ENCODE peak calls at places on chromosomes 1 and 21, in nine cellular contexts. One of them, this sample, is unnamed.
A peak's percentile ranks its signal among the peaks of the same experiment; 100 is the strongest.

GRCh38 chr1:116134178-116134773 is 23.1 kb downstream of the MAB21L3 start:
- DNase-seq in HCT116: peak; percentile 21
- DNase-seq in GM23338: no peak
- DNase-seq in A549: peak; percentile 13
- DNase-seq in Panc1: no peak
- DNase-seq in HepG2: no peak
- DNase-seq in K562: no peak
- DNase-seq in GM12878: no peak
- DNase-seq in HL-60: no peak
- DNase-seq in this sample: no peak

GRCh38 chr1:147496571-147496970 is 44.7 kb upstream of the BCL9 start:
- DNase-seq in HCT116: peak; percentile 19
- DNase-seq in GM23338: peak; percentile 62
- DNase-seq in A549: peak; percentile 24
- DNase-seq in Panc1: no peak
- DNase-seq in HepG2: peak; percentile 6
- DNase-seq in K562: peak; percentile 28
- DNase-seq in GM12878: no peak
- DNase-seq in HL-60: no peak
- DNase-seq in this sample: peak; percentile 44

GRCh38 chr1:87712261-87712674 is 383.6 kb downstream of the LMO4 start:
- DNase-seq in HCT116: peak; percentile 15
- DNase-seq in GM23338: no peak
- DNase-seq in A549: no peak
- DNase-seq in Panc1: no peak
- DNase-seq in HepG2: no peak
- DNase-seq in K562: no peak
- DNase-seq in GM12878: no peak
- DNase-seq in HL-60: no peak
- DNase-seq in this sample: no peak

GRCh38 chr1:66330711-66331110 is 203.2 kb upstream of the SGIP1 start:
- DNase-seq in HCT116: no peak
- DNase-seq in GM23338: no peak
- DNase-seq in A549: no peak
- DNase-seq in Panc1: no peak
- DNase-seq in HepG2: no peak
- DNase-seq in K562: no peak
- DNase-seq in GM12878: no peak
- DNase-seq in HL-60: no peak
- DNase-seq in this sample: no peak

GRCh38 chr21:26385721-26386120 is 187.4 kb downstream of the CYYR1 start:
- DNase-seq in HCT116: no peak
- DNase-seq in GM23338: no peak
- DNase-seq in A549: no peak
- DNase-seq in Panc1: no peak
- DNase-seq in HepG2: no peak
- DNase-seq in K562: no peak
- DNase-seq in GM12878: no peak
- DNase-seq in HL-60: peak; percentile 29
- DNase-seq in this sample: no peak

GRCh38 chr21:38806153-38806941 is 618 bp downstream of the ETS2 start:
- DNase-seq in HCT116: no peak
- DNase-seq in GM23338: peak; percentile 54
- DNase-seq in A549: no peak
- DNase-seq in Panc1: no peak
- DNase-seq in HepG2: no peak
- DNase-seq in K562: no peak
- DNase-seq in GM12878: no peak
- DNase-seq in HL-60: no peak
- DNase-seq in this sample: peak; percentile 74

GRCh38 chr1:219085082-219085481 is 88.6 kb upstream of the LYPLAL1 start:
- DNase-seq in HCT116: no peak
- DNase-seq in GM23338: no peak
- DNase-seq in A549: no peak
- DNase-seq in Panc1: no peak
- DNase-seq in HepG2: no peak
- DNase-seq in K562: no peak
- DNase-seq in GM12878: no peak
- DNase-seq in HL-60: no peak
- DNase-seq in this sample: no peak

GRCh38 chr1:24739241-24739640 is 6.0 kb upstream of the CLIC4 start:
- DNase-seq in HCT116: no peak
- DNase-seq in GM23338: no peak
- DNase-seq in A549: no peak
- DNase-seq in Panc1: no peak
- DNase-seq in HepG2: no peak
- DNase-seq in K562: no peak
- DNase-seq in GM12878: no peak
- DNase-seq in HL-60: no peak
- DNase-seq in this sample: no peak

GRCh38 chr1:56094168-56094567 is 485.2 kb downstream of the PLPP3 start:
- DNase-seq in HCT116: no peak
- DNase-seq in GM23338: no peak
- DNase-seq in A549: no peak
- DNase-seq in Panc1: no peak
- DNase-seq in HepG2: no peak
- DNase-seq in K562: no peak
- DNase-seq in GM12878: no peak
- DNase-seq in HL-60: no peak
- DNase-seq in this sample: peak; percentile 65

GRCh38 chr1:32622806-32623694 is 27.3 kb downstream of the ZBTB8OS start:
- DNase-seq in HCT116: no peak
- DNase-seq in GM23338: no peak
- DNase-seq in A549: no peak
- DNase-seq in Panc1: no peak
- DNase-seq in HepG2: no peak
- DNase-seq in K562: no peak
- DNase-seq in GM12878: no peak
- DNase-seq in HL-60: no peak
- DNase-seq in this sample: no peak

GRCh38 chr1:19385869-19386591 is 73.9 kb downstream of the SLC66A1 start:
- DNase-seq in HCT116: no peak
- DNase-seq in GM23338: no peak
- DNase-seq in A549: no peak
- DNase-seq in Panc1: no peak
- DNase-seq in HepG2: peak; percentile 78
- DNase-seq in K562: no peak
- DNase-seq in GM12878: no peak
- DNase-seq in HL-60: no peak
- DNase-seq in this sample: no peak

GRCh38 chr1:207459008-207459407 is 4.9 kb downstream of the CR2 start:
- DNase-seq in HCT116: no peak
- DNase-seq in GM23338: no peak
- DNase-seq in A549: no peak
- DNase-seq in Panc1: no peak
- DNase-seq in HepG2: no peak
- DNase-seq in K562: no peak
- DNase-seq in GM12878: no peak
- DNase-seq in HL-60: no peak
- DNase-seq in this sample: no peak

GRCh38 chr1:186418503-186418902 is 42.4 kb downstream of the PDC start:
- DNase-seq in HCT116: no peak
- DNase-seq in GM23338: no peak
- DNase-seq in A549: no peak
- DNase-seq in Panc1: no peak
- DNase-seq in HepG2: no peak
- DNase-seq in K562: no peak
- DNase-seq in GM12878: no peak
- DNase-seq in HL-60: no peak
- DNase-seq in this sample: no peak

GRCh38 chr1:17197696-17198095 is 7.2 kb upstream of the PADI1 start:
- DNase-seq in HCT116: no peak
- DNase-seq in GM23338: no peak
- DNase-seq in A549: no peak
- DNase-seq in Panc1: no peak
- DNase-seq in HepG2: no peak
- DNase-seq in K562: no peak
- DNase-seq in GM12878: no peak
- DNase-seq in HL-60: no peak
- DNase-seq in this sample: no peak

GRCh38 chr1:195577748-195578147 is 1030.5 kb downstream of the KCNT2 start:
- DNase-seq in HCT116: no peak
- DNase-seq in GM23338: no peak
- DNase-seq in A549: no peak
- DNase-seq in Panc1: no peak
- DNase-seq in HepG2: no peak
- DNase-seq in K562: no peak
- DNase-seq in GM12878: no peak
- DNase-seq in HL-60: no peak
- DNase-seq in this sample: no peak

GRCh38 chr1:233289676-233290075 is 5.8 kb downstream of the PCNX2 start:
- DNase-seq in HCT116: no peak
- DNase-seq in GM23338: peak; percentile 87
- DNase-seq in A549: no peak
- DNase-seq in Panc1: no peak
- DNase-seq in HepG2: no peak
- DNase-seq in K562: no peak
- DNase-seq in GM12878: no peak
- DNase-seq in HL-60: no peak
- DNase-seq in this sample: no peak

GRCh38 chr1:145918144-145918991 is at the start of gene PEX11B:
- DNase-seq in HCT116: peak; percentile 75
- DNase-seq in GM23338: peak; percentile 94
- DNase-seq in A549: peak; percentile 87
- DNase-seq in Panc1: peak; percentile 78
- DNase-seq in HepG2: peak; percentile 70
- DNase-seq in K562: peak; percentile 85
- DNase-seq in GM12878: peak; percentile 75
- DNase-seq in HL-60: peak; percentile 91
- DNase-seq in this sample: peak; percentile 90

GRCh38 chr1:119675349-119676343 is 27.6 kb upstream of the ZNF697 start:
- DNase-seq in HCT116: peak; percentile 85
- DNase-seq in GM23338: peak; percentile 97
- DNase-seq in A549: peak; percentile 58
- DNase-seq in Panc1: peak; percentile 73
- DNase-seq in HepG2: peak; percentile 82
- DNase-seq in K562: peak; percentile 85
- DNase-seq in GM12878: peak; percentile 42
- DNase-seq in HL-60: peak; percentile 36
- DNase-seq in this sample: peak; percentile 78

GRCh38 chr1:82323144-82323543 is 522.4 kb downstream of the ADGRL2 start:
- DNase-seq in HCT116: no peak
- DNase-seq in GM23338: no peak
- DNase-seq in A549: no peak
- DNase-seq in Panc1: no peak
- DNase-seq in HepG2: no peak
- DNase-seq in K562: no peak
- DNase-seq in GM12878: no peak
- DNase-seq in HL-60: no peak
- DNase-seq in this sample: no peak

DNA sequence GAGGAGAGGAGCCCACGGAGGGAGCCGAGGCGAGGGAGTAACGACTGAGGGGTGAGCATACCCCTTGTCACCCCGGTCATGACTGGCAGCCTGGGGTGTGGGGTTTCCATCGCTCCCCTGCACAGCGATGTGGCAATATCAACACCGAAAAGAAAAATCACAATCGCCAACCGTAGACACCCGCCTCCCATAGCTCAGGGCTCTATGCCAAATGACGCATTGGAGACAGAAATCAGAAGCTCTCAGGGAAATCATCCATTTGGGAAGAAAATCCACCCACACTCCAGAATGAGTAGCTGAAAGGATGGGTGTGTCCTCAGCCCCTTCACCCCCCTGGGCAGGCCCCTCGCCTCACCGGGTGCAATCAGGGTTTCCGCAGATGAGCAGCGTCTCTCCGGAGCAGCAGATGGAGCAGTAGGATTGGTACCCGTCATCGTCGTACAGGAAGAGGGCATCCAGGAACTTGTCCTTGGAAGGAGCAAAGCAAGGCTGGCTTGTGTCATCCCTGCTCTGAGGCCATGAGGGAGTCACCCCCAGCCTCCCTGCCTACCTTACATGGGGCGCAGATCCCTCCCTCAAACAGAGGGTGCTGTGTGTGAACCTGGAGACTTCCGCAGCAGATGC is 2.5 kb downstream of the DNMT3L start:
- DNase-seq in HCT116: no peak
- DNase-seq in GM23338: no peak
- DNase-seq in A549: no peak
- DNase-seq in Panc1: no peak
- DNase-seq in HepG2: no peak
- DNase-seq in K562: no peak
- DNase-seq in GM12878: no peak
- DNase-seq in HL-60: no peak
- DNase-seq in this sample: no peak
- TF ChIP-seq REST in HCT116: no peak
- TF ChIP-seq REST in GM23338: no peak
- TF ChIP-seq REST in A549: no peak
- TF ChIP-seq REST in Panc1: no peak
- TF ChIP-seq REST in HepG2: no peak
- TF ChIP-seq REST in K562: no peak
- TF ChIP-seq REST in GM12878: no peak
- TF ChIP-seq REST in HL-60: no peak
- TF ChIP-seq REST in this sample: no peak

DNA sequence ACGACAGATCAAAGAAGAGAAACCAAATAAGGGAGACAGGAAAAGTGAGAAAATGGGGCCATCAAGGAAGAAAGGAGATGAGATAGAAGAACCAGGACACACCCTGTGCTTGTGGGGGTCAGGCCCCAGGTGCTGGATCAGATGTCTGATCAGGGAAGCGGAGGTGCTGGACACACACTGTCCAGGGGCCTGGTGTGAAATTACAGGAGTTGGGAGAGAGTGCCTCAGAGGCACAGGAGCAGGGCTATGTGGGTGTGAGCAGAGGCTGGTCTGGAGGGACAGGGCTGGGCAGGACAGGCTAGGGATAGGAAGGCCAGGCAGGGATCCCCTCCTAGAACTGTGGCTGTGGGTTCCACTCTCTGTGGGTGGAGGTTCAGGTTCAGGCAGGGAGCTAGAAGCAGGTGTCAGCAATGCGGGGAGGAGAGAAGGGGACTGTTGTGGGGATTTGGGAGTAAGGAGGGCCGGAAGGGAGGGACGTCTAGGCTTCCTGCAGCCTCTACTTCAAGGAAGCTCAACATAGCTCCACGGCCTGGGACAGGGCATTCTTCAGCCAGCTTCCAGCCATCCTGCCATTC is 8.4 kb upstream of the GPR61 start:
- DNase-seq in HCT116: no peak
- DNase-seq in GM23338: no peak
- DNase-seq in A549: no peak
- DNase-seq in Panc1: no peak
- DNase-seq in HepG2: no peak
- DNase-seq in K562: no peak
- DNase-seq in GM12878: no peak
- DNase-seq in HL-60: no peak
- DNase-seq in this sample: no peak
- TF ChIP-seq REST in HCT116: no peak
- TF ChIP-seq REST in GM23338: no peak
- TF ChIP-seq REST in A549: no peak
- TF ChIP-seq REST in Panc1: no peak
- TF ChIP-seq REST in HepG2: no peak
- TF ChIP-seq REST in K562: no peak
- TF ChIP-seq REST in GM12878: no peak
- TF ChIP-seq REST in HL-60: no peak
- TF ChIP-seq REST in this sample: no peak

GRCh38 chr1:154346276-154346914 is 21.1 kb downstream of the ATP8B2 start:
- DNase-seq in HCT116: no peak
- DNase-seq in GM23338: no peak
- DNase-seq in A549: no peak
- DNase-seq in Panc1: no peak
- DNase-seq in HepG2: no peak
- DNase-seq in K562: no peak
- DNase-seq in GM12878: no peak
- DNase-seq in HL-60: no peak
- DNase-seq in this sample: no peak
- TF ChIP-seq REST in HCT116: no peak
- TF ChIP-seq REST in GM23338: no peak
- TF ChIP-seq REST in A549: no peak
- TF ChIP-seq REST in Panc1: no peak
- TF ChIP-seq REST in HepG2: no peak
- TF ChIP-seq REST in K562: no peak
- TF ChIP-seq REST in GM12878: no peak
- TF ChIP-seq REST in HL-60: no peak
- TF ChIP-seq REST in this sample: no peak

GRCh38 chr1:149936076-149936991 is at the start of gene MTMR11:
- DNase-seq in HCT116: no peak
- DNase-seq in GM23338: peak; percentile 62
- DNase-seq in A549: peak; percentile 66
- DNase-seq in Panc1: no peak
- DNase-seq in HepG2: peak; percentile 22
- DNase-seq in K562: peak; percentile 54
- DNase-seq in GM12878: no peak
- DNase-seq in HL-60: no peak
- DNase-seq in this sample: no peak
- TF ChIP-seq REST in HCT116: no peak
- TF ChIP-seq REST in GM23338: no peak
- TF ChIP-seq REST in A549: no peak
- TF ChIP-seq REST in Panc1: no peak
- TF ChIP-seq REST in HepG2: no peak
- TF ChIP-seq REST in K562: no peak
- TF ChIP-seq REST in GM12878: no peak
- TF ChIP-seq REST in HL-60: no peak
- TF ChIP-seq REST in this sample: no peak